ENCODE peak calls at places on chromosomes 13 and 19, in seven cellular contexts. C is Ammon's horn; W is heart left ventricle; Z is coronary artery; K is Jurkat, Clone E6-1; Q is GM12891; N is A673. I is an unnamed sample.

GRCh38 chr19:47309038-47309437 is 623 bp upstream of the C5AR1 start:
- DNase-seq in C (no peak), W (no peak), Z (no peak), K (no peak), Q (no peak), N (peak), I (no peak)

GRCh38 chr13:99960663-99961440 is 10.7 kb downstream of the ZIC5 start:
- DNase-seq in C (no peak), W (no peak), Z (peak), K (no peak), Q (no peak), N (no peak), I (no peak)

GRCh38 chr19:10086032-10086903 is at the start of gene SHFL:
- DNase-seq in C (peak), W (peak), Z (no peak), K (peak), Q (peak), N (peak), I (peak)

GRCh38 chr13:105442941-105443340 is 1092.5 kb downstream of the EFNB2 start:
- DNase-seq in C (peak), W (peak), Z (no peak), K (no peak), Q (no peak), N (peak), I (no peak)

GRCh38 chr19:55702131-55702627 is 27.2 kb downstream of the EPN1 start:
- DNase-seq in C (no peak), W (no peak), Z (no peak), K (no peak), Q (no peak), N (no peak), I (no peak)

GRCh38 chr13:60970736-60971135 is 444.9 kb downstream of the PCDH20 start:
- DNase-seq in C (no peak), W (no peak), Z (no peak), K (no peak), Q (no peak), N (no peak), I (no peak)

GRCh38 chr19:38849746-38850230 is at the start of gene HNRNPL:
- DNase-seq in C (no peak), W (peak), Z (no peak), K (no peak), Q (peak), N (no peak), I (peak)

GRCh38 chr13:102399791-102400618 is 1.8 kb downstream of the FGF14 start:
- DNase-seq in C (peak), W (peak), Z (peak), K (no peak), Q (no peak), N (peak), I (no peak)

GRCh38 chr13:110759710-110760109 is 46.2 kb downstream of the ING1 start:
- DNase-seq in C (no peak), W (no peak), Z (no peak), K (no peak), Q (no peak), N (peak), I (no peak)

GRCh38 chr13:19910336-19911072 is 47.1 kb upstream of the ZMYM5 start:
- DNase-seq in C (no peak), W (no peak), Z (no peak), K (no peak), Q (no peak), N (no peak), I (no peak)

GRCh38 chr13:21014666-21015170 is 46.7 kb downstream of the LATS2 start:
- DNase-seq in C (no peak), W (peak), Z (no peak), K (no peak), Q (no peak), N (no peak), I (no peak)

GRCh38 chr19:492091-492531 is 4.2 kb upstream of the MADCAM1 start:
- DNase-seq in C (no peak), W (no peak), Z (no peak), K (no peak), Q (no peak), N (no peak), I (no peak)

GRCh38 chr13:23753523-23753922 is 135.7 kb downstream of the MIPEP start:
- DNase-seq in C (no peak), W (no peak), Z (no peak), K (no peak), Q (no peak), N (no peak), I (no peak)

GRCh38 chr13:40672310-40673060 is 6.0 kb upstream of the FOXO1 start:
- DNase-seq in C (no peak), W (no peak), Z (no peak), K (no peak), Q (no peak), N (peak), I (no peak)